ENCODE peak calls at places on chromosome 20, in four cellular contexts. One of them, this sample, is unnamed.

GRCh38 chr20:58651823-58652605 is 931 bp downstream of the STX16 start:
- DNase-seq in IMR-90: peak
- DNase-seq in lower leg skin: peak
- DNase-seq in heart left ventricle: peak
- DNase-seq in this sample: peak

GRCh38 chr20:17833036-17833674 is 133.4 kb downstream of the BANF2 start:
- DNase-seq in IMR-90: peak
- DNase-seq in lower leg skin: no peak
- DNase-seq in heart left ventricle: no peak
- DNase-seq in this sample: no peak

GRCh38 chr20:32358883-32359632 is 927 bp downstream of the ASXL1 start:
- DNase-seq in IMR-90: peak
- DNase-seq in lower leg skin: peak
- DNase-seq in heart left ventricle: peak
- DNase-seq in this sample: peak

GRCh38 chr20:13525225-13525940 is 113.3 kb downstream of the TASP1 start:
- DNase-seq in IMR-90: peak
- DNase-seq in lower leg skin: peak
- DNase-seq in heart left ventricle: no peak
- DNase-seq in this sample: no peak

GRCh38 chr20:25341716-25342680 is 48.6 kb downstream of the ABHD12 start:
- DNase-seq in IMR-90: peak
- DNase-seq in lower leg skin: no peak
- DNase-seq in heart left ventricle: no peak
- DNase-seq in this sample: no peak

GRCh38 chr20:61757-62156 is 25.7 kb upstream of the DEFB125 start:
- DNase-seq in IMR-90: no peak
- DNase-seq in lower leg skin: no peak
- DNase-seq in heart left ventricle: no peak
- DNase-seq in this sample: no peak

GRCh38 chr20:4894981-4895381 is 106.3 kb downstream of the SLC23A2 start:
- DNase-seq in IMR-90: no peak
- DNase-seq in lower leg skin: no peak
- DNase-seq in heart left ventricle: no peak
- DNase-seq in this sample: no peak

GRCh38 chr20:8909596-8909995 is 159.3 kb upstream of the PLCB4 start:
- DNase-seq in IMR-90: peak
- DNase-seq in lower leg skin: no peak
- DNase-seq in heart left ventricle: no peak
- DNase-seq in this sample: no peak

GRCh38 chr20:51404297-51405060 is 138.0 kb downstream of the NFATC2 start:
- DNase-seq in IMR-90: no peak
- DNase-seq in lower leg skin: no peak
- DNase-seq in heart left ventricle: no peak
- DNase-seq in this sample: peak

GRCh38 chr20:51542033-51542893 is at the start of gene NFATC2:
- DNase-seq in IMR-90: no peak
- DNase-seq in lower leg skin: no peak
- DNase-seq in heart left ventricle: peak
- DNase-seq in this sample: peak

GRCh38 chr20:62739581-62740285 is 31.1 kb downstream of the NTSR1 start:
- DNase-seq in IMR-90: no peak
- DNase-seq in lower leg skin: no peak
- DNase-seq in heart left ventricle: peak
- DNase-seq in this sample: no peak

GRCh38 chr20:32113861-32114260 is 4.3 kb downstream of the TM9SF4 start:
- DNase-seq in IMR-90: no peak
- DNase-seq in lower leg skin: no peak
- DNase-seq in heart left ventricle: no peak
- DNase-seq in this sample: no peak

GRCh38 chr20:36951977-36952738 is 650 bp upstream of the SAMHD1 start:
- DNase-seq in IMR-90: no peak
- DNase-seq in lower leg skin: no peak
- DNase-seq in heart left ventricle: no peak
- DNase-seq in this sample: no peak

GRCh38 chr20:36950432-36951197 is 893 bp downstream of the SAMHD1 start:
- DNase-seq in IMR-90: peak
- DNase-seq in lower leg skin: no peak
- DNase-seq in heart left ventricle: peak
- DNase-seq in this sample: no peak

GRCh38 chr20:36956674-36957073 is 5.2 kb upstream of the SAMHD1 start:
- DNase-seq in IMR-90: no peak
- DNase-seq in lower leg skin: no peak
- DNase-seq in heart left ventricle: no peak
- DNase-seq in this sample: no peak

GRCh38 chr20:36951198-36951976 is at the start of gene SAMHD1:
- DNase-seq in IMR-90: peak
- DNase-seq in lower leg skin: peak
- DNase-seq in heart left ventricle: peak
- DNase-seq in this sample: peak
- TF ChIP-seq POLR2A in IMR-90: no peak
- TF ChIP-seq POLR2A in lower leg skin: no peak
- TF ChIP-seq POLR2A in heart left ventricle: no peak
- TF ChIP-seq POLR2A in this sample: peak

DNA sequence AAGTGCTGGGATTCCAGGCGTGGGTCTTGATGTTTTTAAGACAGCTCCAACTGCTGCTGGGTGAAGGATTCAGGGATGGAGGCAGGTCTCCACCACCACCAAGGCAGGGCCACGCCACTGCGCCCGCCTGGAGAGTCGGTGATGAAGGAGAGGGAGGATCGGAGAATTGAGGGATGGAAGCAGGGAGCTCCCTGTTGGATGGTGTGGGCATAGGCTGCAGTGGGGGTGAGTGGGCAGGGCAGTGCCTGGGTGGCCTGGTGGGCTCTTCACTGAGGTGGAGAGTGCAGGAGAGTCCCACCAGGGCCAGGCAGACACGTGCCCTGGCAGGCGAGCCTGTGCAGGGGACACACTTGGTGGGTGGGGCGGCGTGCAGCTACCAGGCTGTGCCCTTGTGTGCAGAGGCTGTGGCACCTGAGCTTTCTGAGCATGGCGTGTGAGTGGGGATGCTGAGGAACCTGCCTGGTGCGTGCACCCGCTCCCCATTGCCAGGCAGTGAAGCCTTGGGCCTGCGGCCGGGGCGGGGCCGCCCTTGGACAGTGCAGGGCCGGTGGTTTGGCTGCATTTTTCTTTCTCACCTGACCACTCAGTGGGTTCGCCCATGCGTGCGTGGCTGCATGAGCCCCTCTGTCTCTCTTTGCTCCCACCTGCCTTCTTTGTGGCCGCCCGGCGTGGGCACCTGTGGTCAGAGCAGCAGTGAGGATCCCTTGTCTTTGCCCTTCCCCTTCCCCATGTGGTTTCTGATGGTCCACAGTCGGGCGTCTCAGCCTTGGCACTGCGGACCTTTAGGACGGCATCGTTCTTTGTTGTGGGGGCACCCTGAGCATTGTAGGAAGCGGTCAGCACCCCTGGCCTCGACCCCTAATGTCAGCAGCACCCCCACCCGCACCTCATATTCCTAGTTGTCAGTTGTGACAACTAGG is 11.3 kb downstream of the RBM38 start:
- DNase-seq in IMR-90: no peak
- DNase-seq in lower leg skin: no peak
- DNase-seq in heart left ventricle: peak
- DNase-seq in this sample: no peak
- TF ChIP-seq POLR2A in IMR-90: no peak
- TF ChIP-seq POLR2A in lower leg skin: no peak
- TF ChIP-seq POLR2A in heart left ventricle: no peak
- TF ChIP-seq POLR2A in this sample: peak

DNA sequence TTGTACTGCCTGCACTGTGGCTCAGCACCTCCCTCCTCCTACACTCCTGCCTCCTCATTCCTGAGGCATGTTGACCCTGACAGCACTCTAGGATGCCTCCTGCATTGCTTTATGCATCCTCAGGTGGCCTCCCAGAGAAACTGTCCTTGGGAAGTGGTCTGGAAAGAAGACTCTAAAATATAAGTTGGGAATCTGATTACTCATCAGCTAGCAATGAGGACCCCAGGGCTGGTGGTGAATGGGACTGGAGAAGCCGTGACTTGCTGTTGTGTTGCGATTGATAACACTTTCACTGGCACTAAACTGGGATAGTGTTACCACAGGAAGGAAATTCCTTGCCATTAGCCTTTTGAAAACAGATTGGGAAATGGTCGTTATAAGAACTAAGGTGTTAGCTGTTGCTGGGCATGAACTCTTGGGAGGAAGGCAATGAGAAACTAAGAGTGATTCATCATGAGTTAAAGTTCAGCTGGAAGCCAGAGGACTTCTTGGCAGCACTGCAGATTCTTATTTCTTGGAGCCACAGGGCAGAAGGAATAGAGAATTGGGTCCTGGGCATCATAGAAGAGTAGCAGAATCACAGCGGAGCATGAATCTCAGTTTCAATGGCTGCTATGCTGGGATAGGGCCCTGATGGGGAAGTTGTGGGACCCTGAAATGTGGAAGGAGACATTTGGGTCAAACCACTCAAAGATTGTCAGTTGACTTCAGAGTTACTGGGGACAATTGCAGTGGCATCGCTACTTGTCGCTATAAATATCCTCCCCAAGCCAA is 10.1 kb upstream of the SIRPD start:
- DNase-seq in IMR-90: peak
- DNase-seq in lower leg skin: no peak
- DNase-seq in heart left ventricle: no peak
- DNase-seq in this sample: no peak
- TF ChIP-seq POLR2A in IMR-90: no peak
- TF ChIP-seq POLR2A in lower leg skin: no peak
- TF ChIP-seq POLR2A in heart left ventricle: no peak
- TF ChIP-seq POLR2A in this sample: no peak

GRCh38 chr20:49285813-49286494 is 8.1 kb upstream of the ZNFX1 start:
- DNase-seq in IMR-90: no peak
- DNase-seq in lower leg skin: no peak
- DNase-seq in heart left ventricle: no peak
- DNase-seq in this sample: no peak
- TF ChIP-seq POLR2A in IMR-90: no peak
- TF ChIP-seq POLR2A in lower leg skin: no peak
- TF ChIP-seq POLR2A in heart left ventricle: no peak
- TF ChIP-seq POLR2A in this sample: peak

This sample was measured in GM12892.